ENCODE peak calls at places on chromosomes 16 and 17, in six cellular contexts. X is neural progenitor cell; K is CD4-positive, alpha-beta memory T cell; P is bronchial epithelial cell; C is effector memory CD4-positive, alpha-beta T cell; Y is choroid plexus epithelial cell. E is an unnamed sample.

GRCh38 chr16:46857261-46857962 is 26.4 kb upstream of the C16orf87 start:
- DNase-seq in X (peak), K (no peak), P (peak), C (no peak), Y (peak), E (peak)

GRCh38 chr16:2475413-2476344 is 752 bp downstream of the TBC1D24 start:
- DNase-seq in X (peak), K (peak), P (no peak), C (no peak), Y (no peak), E (no peak)

GRCh38 chr17:41618341-41619161 is 5.8 kb downstream of the KRT17 start:
- DNase-seq in X (no peak), K (no peak), P (peak), C (no peak), Y (no peak), E (no peak)

GRCh38 chr17:37605081-37605480 is 4.1 kb downstream of the SYNRG start:
- DNase-seq in X (no peak), K (no peak), P (no peak), C (no peak), Y (no peak), E (no peak)

GRCh38 chr16:85592700-85593502 is 20.2 kb upstream of the GSE1 start:
- DNase-seq in X (no peak), K (no peak), P (peak), C (no peak), Y (peak), E (no peak)

GRCh38 chr17:34979650-34980352 is 511 bp upstream of the LIG3 start:
- DNase-seq in X (peak), K (no peak), P (no peak), C (no peak), Y (peak), E (no peak)

GRCh38 chr17:30095507-30096244 is 20.9 kb upstream of the NSRP1 start:
- DNase-seq in X (peak), K (no peak), P (peak), C (no peak), Y (peak), E (no peak)

GRCh38 chr16:14600164-14600563 is 29.9 kb downstream of the PARN start:
- DNase-seq in X (peak), K (peak), P (peak), C (no peak), Y (peak), E (no peak)

GRCh38 chr16:56671706-56672105 is 2.1 kb downstream of the MT1H start:
- DNase-seq in X (no peak), K (no peak), P (peak), C (no peak), Y (no peak), E (no peak)

GRCh38 chr17:44095388-44095646 is 24.8 kb downstream of the G6PC3 start:
- DNase-seq in X (no peak), K (no peak), P (no peak), C (no peak), Y (no peak), E (no peak)
- H3K4me3 ChIP-seq in X (peak), K (no peak), P (no peak), C (no peak), Y (no peak), E (no peak)

DNA sequence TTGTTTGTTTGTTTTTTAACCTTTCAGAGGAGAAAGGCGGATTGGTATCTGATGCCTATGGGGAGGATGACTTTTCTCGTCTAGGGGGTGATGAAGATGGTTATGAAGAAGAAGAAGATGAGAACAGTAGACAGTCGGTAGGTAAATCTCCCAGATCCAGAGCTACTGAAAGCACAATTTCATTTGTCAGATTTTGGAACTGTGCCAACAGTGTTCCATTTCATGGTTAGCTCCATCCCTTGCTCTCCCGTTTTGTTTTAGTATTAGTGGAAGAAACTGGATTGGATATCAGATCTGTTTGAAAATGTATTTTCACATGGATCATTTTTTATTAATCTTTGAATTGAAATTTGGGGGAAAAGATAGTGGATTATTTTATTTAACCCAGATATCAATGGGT is 1.4 kb downstream of the SAP30BP start:
- DNase-seq in X (no peak), K (no peak), P (no peak), C (no peak), Y (no peak), E (no peak)
- H3K4me3 ChIP-seq in X (peak), K (no peak), P (no peak), C (no peak), Y (no peak), E (no peak)

GRCh38 chr17:4340914-4341615 is 25.4 kb downstream of the UBE2G1 start:
- DNase-seq in X (no peak), K (no peak), P (peak), C (no peak), Y (no peak), E (no peak)
- H3K4me3 ChIP-seq in X (no peak), K (no peak), P (no peak), C (no peak), Y (no peak), E (no peak)

GRCh38 chr16:58419241-58420012 is 27.2 kb downstream of the GINS3 start:
- DNase-seq in X (peak), K (no peak), P (no peak), C (no peak), Y (no peak), E (no peak)

GRCh38 chr16:58417600-58417999 is 25.3 kb downstream of the GINS3 start:
- DNase-seq in X (no peak), K (no peak), P (no peak), C (no peak), Y (no peak), E (no peak)

GRCh38 chr16:58418601-58419000 is 26.3 kb downstream of the GINS3 start:
- DNase-seq in X (no peak), K (no peak), P (no peak), C (no peak), Y (peak), E (peak)

GRCh38 chr16:58417035-58417434 is 24.8 kb downstream of the GINS3 start:
- DNase-seq in X (no peak), K (no peak), P (no peak), C (no peak), Y (no peak), E (no peak)

DNA sequence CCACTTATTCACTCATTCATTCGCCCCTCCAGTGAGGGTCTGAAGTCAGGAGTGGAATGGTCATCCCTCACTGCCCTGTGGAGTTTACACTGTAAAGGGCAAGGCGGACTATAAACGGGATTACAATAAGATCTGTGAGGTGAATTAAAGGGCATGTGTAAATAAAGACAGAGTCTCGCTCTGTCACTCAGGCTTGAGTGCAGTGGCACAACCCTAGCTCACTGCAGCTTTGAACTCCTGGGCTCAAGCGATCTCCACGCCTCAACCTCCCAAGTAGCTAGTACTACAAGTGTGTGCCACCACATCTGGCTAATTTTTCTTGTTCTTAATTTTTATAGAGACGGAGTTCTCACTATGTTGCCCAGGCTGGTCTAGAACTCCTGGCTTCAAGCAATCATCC is 25.8 kb downstream of the GINS3 start:
- DNase-seq in X (no peak), K (no peak), P (no peak), C (no peak), Y (no peak), E (no peak)
- H3K4me3 ChIP-seq in X (no peak), K (no peak), P (no peak), C (no peak), Y (no peak), E (no peak)

E was measured in uterus.